ENCODE peak calls at places on chromosomes 12 and 14, in ten cellular contexts. H, A, Y, G, R, U, S, B, N and Z are unnamed samples.

GRCh38 chr14:101471723-101472517 is 89.4 kb upstream of the DIO3 start:
- DNase-seq in G (no peak), N (no peak), U (no peak), Y (no peak), B (no peak), H (no peak), S (no peak), R (no peak), A (no peak), Z (peak)

GRCh38 chr12:89574736-89575208 is 48.9 kb upstream of the POC1B start:
- DNase-seq in H (no peak), R (peak), S (peak), G (peak), Y (no peak), B (no peak), N (no peak), U (peak), A (no peak), Z (no peak)

GRCh38 chr12:109264095-109264942 is 44.8 kb downstream of the FOXN4 start:
- DNase-seq in B (no peak), U (peak), N (peak), H (peak), A (peak), R (peak), S (peak), Y (peak), G (peak), Z (peak)

GRCh38 chr14:68511727-68512047 is 281.2 kb downstream of the ZFP36L1 start:
- DNase-seq in A (no peak), U (no peak), S (no peak), H (no peak), R (no peak), N (no peak), G (no peak), B (no peak), Y (no peak), Z (no peak)

GRCh38 chr14:56659964-56660551 is 80.5 kb downstream of the TMEM260 start:
- DNase-seq in G (peak), H (no peak), U (peak), B (no peak), A (no peak), Y (no peak), S (no peak), R (peak), N (peak), Z (no peak)

GRCh38 chr12:44314007-44314500 is 478.2 kb downstream of the TMEM117 start:
- DNase-seq in B (no peak), G (no peak), Y (no peak), R (no peak), N (no peak), U (no peak), H (no peak), A (no peak), S (no peak), Z (no peak)

GRCh38 chr12:19181666-19182426 is 52.3 kb downstream of the PLEKHA5 start:
- DNase-seq in R (no peak), B (no peak), N (no peak), H (no peak), A (no peak), G (no peak), U (peak), S (no peak), Y (no peak), Z (no peak)

GRCh38 chr12:67509987-67510386 is 138.6 kb upstream of the DYRK2 start:
- DNase-seq in S (no peak), U (no peak), A (no peak), G (no peak), N (no peak), Y (no peak), B (no peak), H (no peak), R (no peak), Z (no peak)

GRCh38 chr14:92553456-92553855 is 39.9 kb downstream of the RIN3 start:
- DNase-seq in H (no peak), R (peak), N (no peak), G (peak), Y (no peak), U (peak), B (no peak), A (no peak), S (no peak), Z (no peak)

GRCh38 chr12:47891356-47891755 is 13.4 kb downstream of the VDR start:
- DNase-seq in H (no peak), A (no peak), N (no peak), U (no peak), G (no peak), R (no peak), B (no peak), S (no peak), Y (no peak), Z (no peak)

GRCh38 chr12:126432780-126433179 is 1367.5 kb downstream of the AACS start:
- DNase-seq in S (no peak), H (no peak), N (no peak), U (no peak), A (no peak), G (no peak), B (no peak), R (no peak), Y (no peak), Z (no peak)

GRCh38 chr14:88562831-88563686 is at the start of gene ZC3H14:
- DNase-seq in R (peak), G (peak), U (peak), S (peak), B (peak), A (peak), H (peak), N (peak), Y (peak), Z (peak)

GRCh38 chr12:89029961-89030360 is 322.3 kb downstream of the DUSP6 start:
- DNase-seq in H (no peak), U (no peak), G (no peak), B (no peak), N (no peak), A (no peak), S (no peak), R (no peak), Y (no peak), Z (no peak)

GRCh38 chr12:81811066-81811777 is 52.1 kb upstream of the PPFIA2 start:
- DNase-seq in H (no peak), A (no peak), B (no peak), R (no peak), U (peak), S (no peak), G (peak), N (no peak), Y (peak), Z (no peak)

GRCh38 chr14:40317690-40318089 is 885.5 kb upstream of the FBXO33 start:
- DNase-seq in Y (no peak), N (no peak), G (no peak), S (no peak), B (no peak), H (no peak), U (no peak), A (no peak), R (no peak), Z (no peak)

GRCh38 chr12:11773889-11774677 is 124.6 kb downstream of the ETV6 start:
- DNase-seq in G (no peak), B (no peak), Y (no peak), H (no peak), R (no peak), A (no peak), U (no peak), N (no peak), S (no peak), Z (no peak)

GRCh38 chr12:47530050-47530449 is 175.8 kb downstream of the RPAP3 start:
- DNase-seq in A (no peak), N (no peak), Y (no peak), R (no peak), B (no peak), G (no peak), U (no peak), S (no peak), H (no peak), Z (no peak)

GRCh38 chr12:52742822-52743457 is 34.2 kb downstream of the KRT76 start:
- DNase-seq in N (no peak), B (no peak), R (no peak), G (no peak), H (no peak), A (no peak), Y (no peak), U (no peak), S (no peak), Z (no peak)

GRCh38 chr12:69540606-69541386 is 44.5 kb upstream of the CCT2 start:
- DNase-seq in H (no peak), U (peak), A (no peak), Y (no peak), G (no peak), B (no peak), N (no peak), R (no peak), S (no peak), Z (no peak)